ENCODE peak calls at places on chromosomes 2 and 18, in nine cellular contexts. N, I, D, Z, E, H, C, J and Y are unnamed samples.

GRCh38 chr2:65355190-65355831 is 77.1 kb downstream of the SPRED2 start:
- DNase-seq in D (no peak), Z (no peak), I (no peak), N (no peak), C (no peak), E (peak; percentile 64), H (no peak), J (no peak), Y (no peak)

GRCh38 chr18:75437979-75438378 is 10.5 kb upstream of the SMIM21 start:
- DNase-seq in E (no peak), C (no peak), D (no peak), N (no peak), H (no peak), I (no peak), J (no peak), Z (no peak), Y (no peak)

GRCh38 chr18:79664525-79665125 is 15.0 kb upstream of the CTDP1 start:
- DNase-seq in D (no peak), Z (no peak), N (no peak), I (no peak), J (no peak), E (peak; percentile 66), H (peak; percentile 30), C (no peak), Y (peak; percentile 39)

GRCh38 chr2:203673933-203674332 is 32.5 kb upstream of the CD28 start:
- DNase-seq in D (no peak), C (no peak), H (peak; percentile 55), E (peak; percentile 70), N (no peak), I (no peak), Z (no peak), J (no peak), Y (no peak)

GRCh38 chr2:735670-736218 is 58.5 kb upstream of the TMEM18 start:
- DNase-seq in D (no peak), I (no peak), E (no peak), C (no peak), H (no peak), N (no peak), J (no peak), Z (no peak), Y (no peak)

GRCh38 chr2:237235383-237236095 is 149.8 kb downstream of the COPS8 start:
- DNase-seq in H (peak; percentile 97), D (peak; percentile 66), E (peak; percentile 72), J (no peak), Z (no peak), N (no peak), C (no peak), I (no peak), Y (peak; percentile 60)

GRCh38 chr2:71673402-71673795 is 220.0 kb downstream of the DYSF start:
- DNase-seq in H (no peak), C (no peak), D (no peak), Z (no peak), J (no peak), N (no peak), I (no peak), E (no peak), Y (no peak)

GRCh38 chr2:203341741-203342310 is 13.6 kb downstream of the ABI2 start:
- DNase-seq in D (no peak), J (no peak), H (peak; percentile 33), N (no peak), Z (no peak), C (no peak), I (no peak), E (no peak), Y (no peak)

GRCh38 chr2:58046335-58046584 is 346 bp upstream of the VRK2 start:
- DNase-seq in N (no peak), H (no peak), Z (no peak), I (no peak), E (no peak), J (no peak), D (no peak), C (no peak), Y (no peak)

GRCh38 chr18:76697441-76697901 is 124.9 kb upstream of the ZNF236 start:
- DNase-seq in H (peak; percentile 13), D (no peak), E (no peak), Z (no peak), J (no peak), N (peak; percentile 14), I (no peak), C (no peak), Y (no peak)
- H3K27ac ChIP-seq in H (no peak overlapping the region), D (peak overlapping the region; percentile 80), E (no peak overlapping the region), Z (no peak overlapping the region), J (no peak overlapping the region), N (no peak overlapping the region), I (no peak overlapping the region), C (no peak overlapping the region), Y (no peak overlapping the region)

GRCh38 chr2:121102949-121103348 is 182.1 kb downstream of the TFCP2L1 start:
- DNase-seq in D (no peak), C (no peak), N (no peak), J (no peak), I (no peak), H (no peak), E (no peak), Z (no peak), Y (no peak)
- H3K4me3 ChIP-seq in D (no peak overlapping the region), C (no peak overlapping the region), N (no peak overlapping the region), J (no peak overlapping the region), I (no peak overlapping the region), H (no peak overlapping the region), E (no peak overlapping the region), Z (no peak overlapping the region), Y (no peak overlapping the region)

DNA sequence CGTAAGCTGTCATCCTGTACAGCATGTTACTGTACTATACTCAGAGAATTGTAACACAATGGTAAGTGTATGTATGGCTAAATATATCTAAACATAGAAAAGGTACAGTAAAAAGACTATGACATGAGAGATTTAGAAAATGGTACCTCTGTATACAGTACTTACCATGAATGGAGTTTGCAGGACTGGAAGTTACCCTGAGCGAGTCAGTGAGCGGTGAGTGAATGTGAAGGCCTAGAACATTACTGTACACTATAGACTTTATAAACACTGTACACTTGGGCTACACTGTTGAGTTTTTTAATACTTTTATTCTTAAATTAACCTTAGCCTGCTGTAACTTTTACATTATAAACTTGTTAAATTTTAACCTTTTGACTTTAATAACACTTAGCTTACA is 1.5 kb downstream of the DDX18 start:
- DNase-seq in D (no peak), E (no peak), H (no peak), Z (no peak), C (no peak), N (no peak), I (no peak), J (no peak), Y (no peak)
- H3K27ac ChIP-seq in D (no peak overlapping the region), E (no peak overlapping the region), H (peak overlapping the region; percentile 0), Z (no peak overlapping the region), C (no peak overlapping the region), N (no peak overlapping the region), I (peak overlapping the region; percentile 92), J (no peak overlapping the region), Y (no peak overlapping the region)

GRCh38 chr2:154370873-154371272 is 327.6 kb upstream of the KCNJ3 start:
- DNase-seq in I (no peak), J (no peak), Z (no peak), N (no peak), H (no peak), C (no peak), E (no peak), D (no peak), Y (no peak)

DNA sequence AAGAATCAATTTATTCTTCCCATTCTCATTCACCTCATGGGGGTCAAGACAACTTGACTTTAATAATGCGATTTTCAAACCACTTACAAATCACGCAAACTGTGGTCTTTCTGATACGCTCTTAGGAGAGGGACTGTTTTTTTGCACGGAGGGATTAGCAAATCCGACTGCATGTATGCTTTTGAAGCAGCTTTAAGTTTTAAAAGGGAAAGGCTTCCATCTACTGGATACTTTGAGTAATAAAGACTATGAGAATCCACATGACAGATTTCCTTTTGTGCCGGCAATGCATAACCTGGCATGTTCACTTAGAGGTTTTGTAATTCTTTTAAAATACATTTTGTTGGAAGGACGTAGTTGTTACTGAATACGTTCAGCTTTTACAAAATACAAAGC is 322.9 kb upstream of the KCNJ3 start:
- DNase-seq in E (peak; percentile 28), C (peak; percentile 56), I (no peak), D (no peak), N (no peak), H (peak; percentile 81), J (no peak), Z (no peak), Y (no peak)
- H3K4me3 ChIP-seq in E (no peak overlapping the region), C (no peak overlapping the region), I (no peak overlapping the region), D (no peak overlapping the region), N (peak overlapping the region; percentile 17), H (no peak overlapping the region), J (peak overlapping the region; percentile 5), Z (no peak overlapping the region), Y (no peak overlapping the region)

DNA sequence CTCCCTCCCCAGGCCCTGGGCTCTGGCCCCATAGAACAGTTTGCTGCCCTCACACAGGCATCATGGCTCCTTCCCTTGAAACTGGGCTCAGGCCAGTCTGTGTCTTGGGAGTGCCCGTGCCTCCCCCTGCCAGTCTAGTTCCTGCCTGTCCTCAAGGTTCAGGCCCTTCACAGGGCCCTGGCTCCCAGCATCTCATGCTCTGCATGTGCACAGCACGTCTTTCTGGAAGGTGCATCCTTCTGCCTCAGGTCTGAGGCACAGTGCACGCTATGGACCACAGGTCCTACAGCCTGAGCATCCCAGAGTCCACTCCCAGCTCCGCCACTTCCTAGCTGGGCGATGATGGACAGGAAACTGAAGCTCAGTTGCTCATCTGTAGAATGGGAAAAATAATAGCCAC is 35.6 kb upstream of the FOSL2 start:
- DNase-seq in I (no peak), Z (no peak), J (no peak), D (no peak), C (no peak), H (no peak), E (no peak), N (no peak), Y (no peak)
- H3K27ac ChIP-seq in I (no peak overlapping the region), Z (peak overlapping the region; percentile 58), J (peak overlapping the region; percentile 85), D (peak overlapping the region; percentile 96), C (no peak overlapping the region), H (no peak overlapping the region), E (no peak overlapping the region), N (peak overlapping the region; percentile 93), Y (no peak overlapping the region)

DNA sequence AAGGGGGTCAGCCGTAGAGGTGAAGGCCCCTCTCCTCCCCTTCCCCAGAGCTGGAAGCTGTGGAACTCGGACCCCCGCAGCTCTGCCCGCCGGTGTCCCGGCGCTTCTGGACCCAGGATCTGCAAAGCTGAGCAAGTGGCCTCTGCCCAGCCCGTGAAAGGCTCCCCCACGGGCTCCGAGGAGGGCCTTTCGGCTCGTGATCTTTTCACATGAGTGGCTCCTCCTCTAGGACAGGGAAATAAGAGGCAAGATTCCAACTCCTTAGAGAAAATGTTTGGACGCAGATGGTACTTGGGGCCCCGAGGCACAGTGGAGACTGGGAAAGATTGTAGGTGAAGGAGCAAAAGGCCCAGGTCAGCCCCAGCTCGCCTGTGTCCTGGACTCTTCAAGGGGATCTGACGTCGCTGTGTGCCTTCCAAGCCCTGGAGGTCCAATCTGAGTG is 48.2 kb upstream of the SP3 start:
- DNase-seq in N (no peak), D (peak; percentile 39), H (peak; percentile 72), Z (peak; percentile 78), I (no peak), J (no peak), E (no peak), C (no peak), Y (no peak)
- H3K4me3 ChIP-seq in N (peak overlapping the region; percentile 68), D (peak overlapping the region; percentile 65), H (peak overlapping the region; percentile 43), Z (peak overlapping the region; percentile 33), I (no peak overlapping the region), J (peak overlapping the region; percentile 82), E (peak overlapping the region; percentile 40), C (no peak overlapping the region), Y (peak overlapping the region; percentile 55)

GRCh38 chr2:10717630-10718029 is 3.8 kb upstream of the ATP6V1C2 start:
- DNase-seq in N (no peak), E (peak; percentile 85), I (no peak), C (no peak), H (peak; percentile 51), J (peak; percentile 15), Z (no peak), D (no peak), Y (peak; percentile 25)
- H3K27ac ChIP-seq in N (peak overlapping the region; percentile 2), E (no peak overlapping the region), I (no peak overlapping the region), C (no peak overlapping the region), H (no peak overlapping the region), J (peak overlapping the region; percentile 53), Z (no peak overlapping the region), D (no peak overlapping the region), Y (no peak overlapping the region)